ENCODE peak calls at places on chromosome 10, in eight cellular contexts. One of them, this sample, is unnamed.

GRCh38 chr10:95767884-95768556 is 12.1 kb downstream of the ENTPD1 start:
- DNase-seq in heart left ventricle: no peak
- DNase-seq in prostate gland: no peak
- DNase-seq in Peyer's patch: peak; percentile 38
- DNase-seq in A549: no peak
- DNase-seq in body of pancreas: no peak
- DNase-seq in IMR-90: peak; percentile 66
- DNase-seq in transverse colon: no peak
- DNase-seq in this sample: no peak

GRCh38 chr10:96618648-96619047 is 31.8 kb upstream of the TM9SF3 start:
- DNase-seq in heart left ventricle: peak; percentile 62
- DNase-seq in prostate gland: peak; percentile 49
- DNase-seq in Peyer's patch: no peak
- DNase-seq in A549: no peak
- DNase-seq in body of pancreas: peak; percentile 79
- DNase-seq in IMR-90: no peak
- DNase-seq in transverse colon: peak; percentile 46
- DNase-seq in this sample: no peak

GRCh38 chr10:81733547-81733946 is 141.4 kb upstream of the NRG3 start:
- DNase-seq in heart left ventricle: no peak
- DNase-seq in prostate gland: no peak
- DNase-seq in Peyer's patch: no peak
- DNase-seq in A549: no peak
- DNase-seq in body of pancreas: no peak
- DNase-seq in IMR-90: no peak
- DNase-seq in transverse colon: no peak
- DNase-seq in this sample: no peak

GRCh38 chr10:128178319-128178937 is 52.2 kb upstream of the MKI67 start:
- DNase-seq in heart left ventricle: no peak
- DNase-seq in prostate gland: no peak
- DNase-seq in Peyer's patch: no peak
- DNase-seq in A549: peak; percentile 61
- DNase-seq in body of pancreas: no peak
- DNase-seq in IMR-90: peak; percentile 14
- DNase-seq in transverse colon: peak; percentile 24
- DNase-seq in this sample: peak; percentile 20

GRCh38 chr10:22316286-22317120 is at the start of gene COMMD3:
- DNase-seq in heart left ventricle: peak; percentile 91
- DNase-seq in prostate gland: peak; percentile 87
- DNase-seq in Peyer's patch: peak; percentile 85
- DNase-seq in A549: peak; percentile 60
- DNase-seq in body of pancreas: peak; percentile 87
- DNase-seq in IMR-90: peak; percentile 86
- DNase-seq in transverse colon: peak; percentile 88
- DNase-seq in this sample: peak; percentile 90

GRCh38 chr10:3148994-3149393 is 23.6 kb downstream of the PITRM1 start:
- DNase-seq in heart left ventricle: no peak
- DNase-seq in prostate gland: no peak
- DNase-seq in Peyer's patch: no peak
- DNase-seq in A549: no peak
- DNase-seq in body of pancreas: no peak
- DNase-seq in IMR-90: no peak
- DNase-seq in transverse colon: no peak
- DNase-seq in this sample: no peak

GRCh38 chr10:129759214-129760002 is 204.7 kb downstream of the EBF3 start:
- DNase-seq in heart left ventricle: no peak
- DNase-seq in prostate gland: peak; percentile 3
- DNase-seq in Peyer's patch: no peak
- DNase-seq in A549: no peak
- DNase-seq in body of pancreas: peak; percentile 3
- DNase-seq in IMR-90: no peak
- DNase-seq in transverse colon: peak; percentile 3
- DNase-seq in this sample: no peak

GRCh38 chr10:36303896-36304295 is 661.8 kb upstream of the FZD8 start:
- DNase-seq in heart left ventricle: no peak
- DNase-seq in prostate gland: no peak
- DNase-seq in Peyer's patch: no peak
- DNase-seq in A549: no peak
- DNase-seq in body of pancreas: no peak
- DNase-seq in IMR-90: no peak
- DNase-seq in transverse colon: no peak
- DNase-seq in this sample: no peak

GRCh38 chr10:29957887-29958330 is 101.5 kb downstream of the JCAD start:
- DNase-seq in heart left ventricle: no peak
- DNase-seq in prostate gland: peak; percentile 26
- DNase-seq in Peyer's patch: no peak
- DNase-seq in A549: no peak
- DNase-seq in body of pancreas: peak; percentile 75
- DNase-seq in IMR-90: no peak
- DNase-seq in transverse colon: no peak
- DNase-seq in this sample: no peak

DNA sequence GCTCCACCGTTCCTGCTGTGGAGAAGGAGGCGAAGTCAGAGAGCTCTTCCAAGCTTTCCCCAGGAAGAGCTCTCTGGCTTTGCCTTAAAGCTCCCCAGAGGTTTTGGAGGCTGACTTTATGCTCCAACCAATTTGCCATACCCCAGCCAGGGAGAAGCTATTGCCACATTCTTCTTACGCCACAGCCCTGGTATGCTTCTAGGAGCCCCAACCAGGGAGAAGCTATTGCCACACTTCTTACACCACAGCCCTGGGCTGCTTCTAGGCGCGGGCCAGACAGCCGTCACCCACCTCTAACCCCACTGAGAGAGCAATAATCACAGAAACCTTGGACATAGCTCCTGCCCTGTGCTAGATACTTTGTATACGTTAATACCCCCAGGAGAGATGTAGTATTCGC is 951 bp downstream of the ELOVL3 start:
- DNase-seq in heart left ventricle: no peak
- DNase-seq in prostate gland: no peak
- DNase-seq in Peyer's patch: no peak
- DNase-seq in A549: no peak
- DNase-seq in body of pancreas: no peak
- DNase-seq in IMR-90: peak; percentile 49
- DNase-seq in transverse colon: no peak
- DNase-seq in this sample: no peak
- TF ChIP-seq POLR2A in heart left ventricle: no peak
- TF ChIP-seq POLR2A in prostate gland: no peak
- TF ChIP-seq POLR2A in Peyer's patch: no peak
- TF ChIP-seq POLR2A in A549: no peak
- TF ChIP-seq POLR2A in body of pancreas: no peak
- TF ChIP-seq POLR2A in IMR-90: no peak
- TF ChIP-seq POLR2A in transverse colon: no peak
- TF ChIP-seq POLR2A in this sample: no peak

GRCh38 chr10:101292194-101293006 is 61.6 kb upstream of the BTRC start:
- DNase-seq in heart left ventricle: peak; percentile 39
- DNase-seq in prostate gland: no peak
- DNase-seq in Peyer's patch: no peak
- DNase-seq in A549: no peak
- DNase-seq in body of pancreas: no peak
- DNase-seq in IMR-90: no peak
- DNase-seq in transverse colon: no peak
- DNase-seq in this sample: peak; percentile 47
- TF ChIP-seq POLR2A in heart left ventricle: no peak
- TF ChIP-seq POLR2A in prostate gland: no peak
- TF ChIP-seq POLR2A in Peyer's patch: no peak
- TF ChIP-seq POLR2A in A549: no peak
- TF ChIP-seq POLR2A in body of pancreas: no peak
- TF ChIP-seq POLR2A in IMR-90: no peak
- TF ChIP-seq POLR2A in transverse colon: no peak
- TF ChIP-seq POLR2A in this sample: no peak

DNA sequence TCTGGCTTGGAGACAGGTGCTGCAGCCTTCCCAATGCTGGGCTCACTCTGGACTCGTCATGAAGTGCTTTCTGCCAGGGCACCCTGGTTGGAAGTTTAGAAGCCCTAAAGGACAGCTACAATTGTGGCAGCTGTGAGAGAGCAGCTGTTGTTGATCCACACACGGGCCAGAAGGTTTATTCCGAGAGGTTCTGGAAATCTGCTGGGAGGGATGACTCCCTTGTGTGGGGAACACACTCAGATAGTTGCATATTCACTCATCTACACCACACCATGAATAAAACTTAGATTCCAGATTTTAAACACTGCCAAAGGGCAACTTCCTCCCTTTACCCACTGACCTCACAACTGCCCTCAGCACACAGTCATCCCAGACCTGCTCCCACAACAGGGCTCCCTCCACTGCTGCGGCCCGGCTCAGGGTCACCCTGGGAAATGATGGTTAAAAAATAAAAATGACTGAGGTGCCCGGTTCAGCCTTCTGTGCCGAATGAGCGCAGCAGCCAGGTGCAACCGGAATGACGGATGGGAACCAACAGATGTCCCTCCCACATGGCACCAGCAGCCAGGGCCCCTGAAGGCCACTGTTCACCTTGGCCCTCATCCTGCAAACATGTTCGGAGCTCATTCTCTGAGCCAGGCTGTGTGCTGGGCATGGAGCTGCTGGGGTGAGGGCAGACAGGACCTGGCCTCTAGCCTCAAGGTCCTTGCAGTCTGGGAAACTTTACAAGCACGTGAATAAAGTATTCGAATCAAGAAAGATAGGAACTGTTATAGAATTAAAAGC is 40.2 kb downstream of the ASB13 start:
- DNase-seq in heart left ventricle: no peak
- DNase-seq in prostate gland: peak; percentile 26
- DNase-seq in Peyer's patch: no peak
- DNase-seq in A549: no peak
- DNase-seq in body of pancreas: peak; percentile 97
- DNase-seq in IMR-90: no peak
- DNase-seq in transverse colon: no peak
- DNase-seq in this sample: no peak
- TF ChIP-seq POLR2A in heart left ventricle: no peak
- TF ChIP-seq POLR2A in prostate gland: no peak
- TF ChIP-seq POLR2A in Peyer's patch: no peak
- TF ChIP-seq POLR2A in A549: no peak
- TF ChIP-seq POLR2A in body of pancreas: no peak
- TF ChIP-seq POLR2A in IMR-90: no peak
- TF ChIP-seq POLR2A in transverse colon: no peak
- TF ChIP-seq POLR2A in this sample: no peak

DNA sequence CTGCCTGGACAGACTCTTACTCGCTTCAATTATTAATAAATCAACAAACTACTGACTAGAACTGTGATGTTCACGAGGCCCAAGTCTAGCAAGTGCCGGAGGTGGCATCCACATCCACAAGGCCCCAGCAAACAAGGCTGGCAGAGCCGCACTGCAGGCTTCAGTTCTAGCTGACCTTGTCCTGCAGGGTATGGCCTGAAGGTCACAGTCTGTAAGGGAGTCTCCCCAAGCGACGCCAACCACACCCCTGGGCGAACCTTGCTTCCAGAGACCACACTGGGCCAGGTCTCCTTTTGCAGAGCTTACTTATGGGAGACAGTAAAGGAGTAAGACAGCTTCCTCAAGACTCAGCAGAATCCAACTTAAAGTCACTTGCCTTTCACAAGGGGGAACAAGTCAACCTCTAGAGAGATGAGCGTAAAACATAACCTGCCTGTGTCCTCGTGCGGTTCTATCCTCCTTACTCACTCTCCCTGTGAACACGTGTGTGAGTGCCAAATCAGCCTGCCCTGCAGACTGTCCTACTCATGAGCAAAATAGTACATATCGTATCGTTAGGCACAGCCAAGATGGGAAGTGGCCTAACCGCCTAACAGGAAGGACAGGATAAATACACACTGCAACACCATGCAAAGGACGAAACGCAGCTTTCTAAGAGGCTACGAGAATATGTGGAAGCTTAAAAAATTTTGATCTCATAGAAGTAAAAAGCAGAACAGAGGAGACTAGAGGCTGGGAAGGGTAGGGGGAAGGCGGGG is 22.7 kb downstream of the FAM53B start:
- DNase-seq in heart left ventricle: peak; percentile 81
- DNase-seq in prostate gland: peak; percentile 72
- DNase-seq in Peyer's patch: no peak
- DNase-seq in A549: no peak
- DNase-seq in body of pancreas: no peak
- DNase-seq in IMR-90: no peak
- DNase-seq in transverse colon: peak; percentile 55
- DNase-seq in this sample: peak; percentile 73
- TF ChIP-seq POLR2A in heart left ventricle: no peak
- TF ChIP-seq POLR2A in prostate gland: no peak
- TF ChIP-seq POLR2A in Peyer's patch: no peak
- TF ChIP-seq POLR2A in A549: no peak
- TF ChIP-seq POLR2A in body of pancreas: no peak
- TF ChIP-seq POLR2A in IMR-90: no peak
- TF ChIP-seq POLR2A in transverse colon: peak; percentile 31
- TF ChIP-seq POLR2A in this sample: no peak

GRCh38 chr10:5929442-5929841 is 39.4 kb downstream of the FBH1 start:
- DNase-seq in heart left ventricle: no peak
- DNase-seq in prostate gland: no peak
- DNase-seq in Peyer's patch: no peak
- DNase-seq in A549: no peak
- DNase-seq in body of pancreas: no peak
- DNase-seq in IMR-90: no peak
- DNase-seq in transverse colon: no peak
- DNase-seq in this sample: no peak

GRCh38 chr10:5933909-5934546 is 43.3 kb downstream of the IL15RA start:
- DNase-seq in heart left ventricle: no peak
- DNase-seq in prostate gland: no peak
- DNase-seq in Peyer's patch: no peak
- DNase-seq in A549: no peak
- DNase-seq in body of pancreas: no peak
- DNase-seq in IMR-90: no peak
- DNase-seq in transverse colon: no peak
- DNase-seq in this sample: peak; percentile 78

GRCh38 chr10:5930272-5930671 is 40.2 kb downstream of the FBH1 start:
- DNase-seq in heart left ventricle: no peak
- DNase-seq in prostate gland: no peak
- DNase-seq in Peyer's patch: no peak
- DNase-seq in A549: no peak
- DNase-seq in body of pancreas: no peak
- DNase-seq in IMR-90: no peak
- DNase-seq in transverse colon: no peak
- DNase-seq in this sample: no peak

GRCh38 chr10:5935628-5936027 is 41.7 kb downstream of the IL15RA start:
- DNase-seq in heart left ventricle: no peak
- DNase-seq in prostate gland: no peak
- DNase-seq in Peyer's patch: no peak
- DNase-seq in A549: no peak
- DNase-seq in body of pancreas: no peak
- DNase-seq in IMR-90: no peak
- DNase-seq in transverse colon: no peak
- DNase-seq in this sample: no peak

GRCh38 chr10:5932345-5932744 is 42.3 kb downstream of the FBH1 start:
- DNase-seq in heart left ventricle: no peak
- DNase-seq in prostate gland: no peak
- DNase-seq in Peyer's patch: no peak
- DNase-seq in A549: no peak
- DNase-seq in body of pancreas: no peak
- DNase-seq in IMR-90: no peak
- DNase-seq in transverse colon: no peak
- DNase-seq in this sample: no peak
- TF ChIP-seq POLR2A in heart left ventricle: no peak
- TF ChIP-seq POLR2A in prostate gland: no peak
- TF ChIP-seq POLR2A in Peyer's patch: no peak
- TF ChIP-seq POLR2A in A549: no peak
- TF ChIP-seq POLR2A in body of pancreas: no peak
- TF ChIP-seq POLR2A in IMR-90: no peak
- TF ChIP-seq POLR2A in transverse colon: no peak
- TF ChIP-seq POLR2A in this sample: no peak

This sample was measured in erythroblast.